ENCODE peak calls at places on chromosome 2, in five cellular contexts. E, V, Y, H and C are unnamed samples.
A peak's percentile ranks its signal among the peaks of the same experiment; 100 is the strongest.

GRCh38 chr2:64617631-64618151 is 36.0 kb downstream of the SERTAD2 start:
- DNase-seq in E (no peak), H (no peak), V (no peak), Y (no peak), C (no peak)

GRCh38 chr2:240355001-240355891 is 80.2 kb upstream of the GPC1 start:
- DNase-seq in E (no peak), H (no peak), Y (no peak), V (peak; percentile 45), C (no peak)

GRCh38 chr2:33665039-33665438 is 65.9 kb upstream of the FAM98A start:
- DNase-seq in Y (no peak), H (no peak), E (no peak), V (no peak), C (no peak)

GRCh38 chr2:230900336-230900995 is 24.6 kb downstream of the GPR55 start:
- DNase-seq in H (no peak), Y (no peak), E (no peak), V (no peak), C (no peak)

GRCh38 chr2:22946553-22946952 is 438.4 kb upstream of the KLHL29 start:
- DNase-seq in V (no peak), E (no peak), H (no peak), Y (no peak), C (no peak)

GRCh38 chr2:142052220-142052863 is 78.5 kb downstream of the LRP1B start:
- DNase-seq in H (no peak), Y (no peak), E (no peak), V (no peak), C (no peak)

GRCh38 chr2:13858626-13859025 is 773.9 kb upstream of the LRATD1 start:
- DNase-seq in E (no peak), V (no peak), Y (no peak), H (no peak), C (no peak)

GRCh38 chr2:233817995-233818638 is 36.2 kb downstream of the HJURP start:
- DNase-seq in E (no peak), Y (no peak), H (no peak), V (no peak), C (peak; percentile 1)

GRCh38 chr2:221389909-221390308 is 182.2 kb downstream of the EPHA4 start:
- DNase-seq in V (no peak), Y (no peak), E (no peak), H (no peak), C (no peak)

GRCh38 chr2:84959494-84960156 is 11.3 kb upstream of the KCMF1 start:
- DNase-seq in V (peak; percentile 75), E (no peak), H (peak; percentile 13), Y (no peak), C (no peak)

GRCh38 chr2:150191349-150191748 is 296.1 kb downstream of the RND3 start:
- DNase-seq in V (peak; percentile 90), H (no peak), E (no peak), Y (no peak), C (no peak)